ENCODE peak calls at places on chromosome 15, in seven cellular contexts. Z, C, N, Y, H, R and E are unnamed samples.

GRCh38 chr15:70248116-70249025 is 150.7 kb upstream of the TLE3 start:
- DNase-seq in Z (no peak), C (peak), R (no peak), Y (no peak), N (no peak), H (no peak), E (peak)

GRCh38 chr15:89122532-89123525 is 34.6 kb downstream of the ABHD2 start:
- DNase-seq in Z (no peak), N (no peak), Y (no peak), R (no peak), H (no peak), C (no peak), E (no peak)

GRCh38 chr15:60093273-60094067 is 89.4 kb downstream of the FOXB1 start:
- DNase-seq in H (no peak), C (no peak), Y (no peak), N (peak), Z (no peak), R (no peak), E (no peak)

GRCh38 chr15:48029656-48030055 is 91.1 kb upstream of the SLC24A5 start:
- DNase-seq in Y (no peak), R (no peak), H (no peak), C (no peak), Z (no peak), N (no peak), E (no peak)

GRCh38 chr15:31338318-31338878 is 11.8 kb downstream of the KLF13 start:
- DNase-seq in Z (no peak), N (no peak), H (no peak), R (no peak), Y (no peak), C (no peak), E (no peak)

GRCh38 chr15:80570553-80570952 is 124.6 kb upstream of the ABHD17C start:
- DNase-seq in Y (no peak), N (no peak), C (no peak), H (no peak), R (no peak), Z (no peak), E (no peak)

GRCh38 chr15:45732544-45733130 is 97.8 kb downstream of the SQOR start:
- DNase-seq in C (peak), H (no peak), N (no peak), Z (no peak), R (no peak), Y (no peak), E (peak)

GRCh38 chr15:45457215-45457614 is 65.3 kb downstream of the SLC30A4 start:
- DNase-seq in Y (no peak), C (no peak), R (no peak), N (no peak), H (no peak), Z (no peak), E (no peak)

GRCh38 chr15:72141171-72142084 is 23.2 kb downstream of the SENP8 start:
- DNase-seq in N (peak), C (no peak), Y (no peak), R (peak), Z (no peak), H (no peak), E (no peak)

GRCh38 chr15:70172124-70172523 is 74.4 kb upstream of the TLE3 start:
- DNase-seq in C (no peak), N (no peak), Z (no peak), Y (no peak), H (no peak), R (no peak), E (no peak)

GRCh38 chr15:76390571-76390970 is 54.0 kb downstream of the ISL2 start:
- DNase-seq in N (no peak), Y (no peak), Z (no peak), C (no peak), R (no peak), H (no peak), E (peak)

GRCh38 chr15:75646112-75646943 is 1.4 kb upstream of the SNX33 start:
- DNase-seq in R (no peak), Y (no peak), C (no peak), N (no peak), Z (no peak), H (no peak), E (no peak)

GRCh38 chr15:79863886-79864285 is 32.9 kb downstream of the MTHFS start:
- DNase-seq in Z (no peak), H (no peak), N (no peak), Y (no peak), C (no peak), R (no peak), E (no peak)

GRCh38 chr15:58169934-58170333 is 31.8 kb downstream of the AQP9 start:
- DNase-seq in Z (no peak), C (no peak), Y (no peak), R (no peak), N (no peak), H (no peak), E (no peak)
- TF ChIP-seq JUND in Z (no peak), C (no peak), Y (no peak), R (no peak), N (no peak), H (no peak), E (no peak)

DNA sequence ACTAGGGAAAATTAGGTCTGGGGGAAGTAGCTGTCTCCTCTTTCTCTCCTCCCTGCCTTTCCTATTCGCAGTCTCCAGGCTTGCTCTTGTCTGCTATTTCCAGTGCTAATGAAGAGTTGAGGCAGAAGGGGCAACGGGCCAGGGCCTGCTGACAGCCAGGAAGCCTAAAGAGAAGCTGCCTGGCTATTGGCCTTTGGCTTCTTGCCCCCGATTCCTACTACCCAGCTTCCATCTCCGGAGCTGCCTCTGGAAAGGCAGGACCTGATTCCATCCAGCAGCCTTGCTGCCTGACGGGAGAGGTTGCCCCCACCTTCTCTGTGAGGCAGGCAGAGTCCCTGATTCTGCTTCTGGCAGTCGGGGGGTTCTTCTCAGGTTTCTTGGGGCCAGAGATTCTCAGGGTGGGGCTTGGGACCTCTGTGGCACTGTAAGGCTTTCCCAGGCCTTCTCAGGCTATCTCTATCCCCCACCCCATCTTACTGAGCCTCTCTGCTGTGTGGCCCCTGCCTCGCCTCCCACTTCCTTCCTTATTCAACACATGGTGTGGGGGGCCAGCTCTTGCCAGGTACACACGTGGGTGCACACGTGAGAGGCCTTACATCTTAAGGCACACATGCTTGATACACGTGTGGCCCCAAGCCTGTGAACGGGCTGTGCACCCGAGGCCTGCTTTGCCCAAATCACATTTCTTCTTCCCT is 18.2 kb upstream of the JMJD7 start:
- DNase-seq in N (no peak), Z (no peak), C (no peak), Y (no peak), H (no peak), R (no peak), E (no peak)
- TF ChIP-seq JUND in N (no peak), Z (no peak), C (no peak), Y (no peak), H (no peak), R (no peak), E (no peak)

GRCh38 chr15:100671858-100672543 is 69.6 kb downstream of the ASB7 start:
- DNase-seq in N (peak), Z (no peak), H (peak), C (peak), R (no peak), Y (peak), E (peak)
- TF ChIP-seq JUND in N (no peak), Z (no peak), H (no peak), C (no peak), R (no peak), Y (no peak), E (no peak)

GRCh38 chr15:29854413-29854812 is 32.1 kb upstream of the TJP1 start:
- DNase-seq in Z (no peak), R (no peak), C (no peak), H (no peak), N (no peak), Y (no peak), E (no peak)
- TF ChIP-seq JUND in Z (no peak), R (no peak), C (no peak), H (no peak), N (no peak), Y (no peak), E (no peak)

GRCh38 chr15:37931868-37932267 is 2.6 kb upstream of the TMCO5A start:
- DNase-seq in Z (no peak), N (no peak), H (no peak), R (no peak), C (no peak), Y (no peak), E (no peak)

GRCh38 chr15:37921527-37922385 is 12.7 kb upstream of the TMCO5A start:
- DNase-seq in Z (no peak), R (no peak), N (no peak), Y (no peak), H (no peak), C (no peak), E (no peak)

GRCh38 chr15:37931321-37931720 is 3.1 kb upstream of the TMCO5A start:
- DNase-seq in Y (no peak), Z (no peak), R (no peak), C (no peak), H (no peak), N (no peak), E (no peak)

GRCh38 chr15:37926136-37926535 is 8.3 kb upstream of the TMCO5A start:
- DNase-seq in H (no peak), N (no peak), Z (no peak), R (no peak), C (no peak), Y (no peak), E (no peak)
- TF ChIP-seq JUND in H (no peak), N (no peak), Z (no peak), R (no peak), C (no peak), Y (no peak), E (no peak)

GRCh38 chr15:63258658-63259057 is 18.7 kb upstream of the APH1B start:
- DNase-seq in Z (no peak), H (no peak), R (no peak), N (no peak), Y (peak), C (no peak), E (no peak)

GRCh38 chr15:63254991-63255390 is 22.4 kb upstream of the APH1B start:
- DNase-seq in Z (no peak), H (no peak), N (no peak), C (no peak), Y (no peak), R (no peak), E (no peak)

GRCh38 chr15:63252292-63252691 is 25.1 kb upstream of the APH1B start:
- DNase-seq in C (no peak), R (no peak), Z (no peak), N (no peak), Y (no peak), H (no peak), E (no peak)

GRCh38 chr15:63255485-63255990 is 21.9 kb upstream of the APH1B start:
- DNase-seq in Y (no peak), Z (no peak), H (no peak), C (no peak), N (no peak), R (no peak), E (no peak)

GRCh38 chr15:63256433-63256884 is 20.9 kb upstream of the APH1B start:
- DNase-seq in N (peak), Y (peak), Z (no peak), R (no peak), C (no peak), H (no peak), E (no peak)
- TF ChIP-seq JUND in N (no peak), Y (peak), Z (peak), R (no peak), C (peak), H (peak), E (no peak)

DNA sequence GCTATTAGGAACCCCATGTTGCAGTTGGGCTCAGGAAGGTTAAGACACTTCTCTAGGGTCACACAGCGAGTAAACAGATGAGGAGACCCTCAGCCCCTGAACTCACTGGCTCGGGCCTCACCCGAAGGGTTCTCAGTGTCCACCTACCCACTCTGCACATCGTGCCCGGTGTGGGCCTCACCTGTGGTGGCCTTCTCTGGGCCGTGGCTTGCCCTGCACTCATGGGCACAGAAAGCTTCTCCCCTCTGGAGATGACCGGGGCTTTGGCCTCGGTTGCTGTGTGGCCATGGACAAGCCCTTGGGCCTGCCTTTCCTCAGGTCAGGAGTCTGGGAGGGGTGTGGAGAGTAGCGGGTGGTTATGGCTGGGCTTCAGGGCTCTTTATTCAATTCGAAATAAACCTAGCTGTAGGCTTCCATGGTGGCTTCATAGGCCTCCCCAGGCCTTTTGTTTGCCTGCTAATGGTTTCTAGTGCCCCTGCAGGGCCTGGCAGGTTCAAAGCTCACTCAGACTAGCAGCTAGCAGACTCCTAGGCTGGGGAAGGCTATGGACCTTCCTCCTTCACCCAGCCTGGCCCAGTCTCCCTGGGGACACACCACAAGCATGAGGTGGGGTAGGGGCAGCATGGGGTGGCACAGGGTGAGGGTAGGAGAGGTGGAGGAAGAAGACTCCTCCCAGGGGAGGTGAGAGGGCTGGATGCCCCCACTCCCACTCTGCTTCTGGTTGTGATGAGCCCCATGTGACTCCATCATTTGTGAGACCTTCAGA is 103.1 kb downstream of the LINGO1 start:
- DNase-seq in R (no peak), H (no peak), C (no peak), Y (no peak), N (peak), Z (no peak), E (no peak)
- TF ChIP-seq JUND in R (no peak), H (no peak), C (no peak), Y (no peak), N (no peak), Z (no peak), E (no peak)

GRCh38 chr15:85006201-85006600 is 24.5 kb downstream of the PDE8A start:
- DNase-seq in N (no peak), Y (no peak), Z (no peak), H (no peak), R (no peak), C (no peak), E (no peak)

GRCh38 chr15:85005319-85005718 is 23.7 kb downstream of the PDE8A start:
- DNase-seq in H (no peak), N (no peak), C (no peak), Z (no peak), R (no peak), Y (no peak), E (no peak)

GRCh38 chr15:85005744-85006143 is 24.1 kb downstream of the PDE8A start:
- DNase-seq in H (no peak), Z (no peak), R (no peak), C (no peak), Y (no peak), N (no peak), E (no peak)

GRCh38 chr15:85007741-85008140 is 26.1 kb downstream of the PDE8A start:
- DNase-seq in N (no peak), C (no peak), Y (no peak), H (no peak), Z (no peak), R (no peak), E (no peak)

DNA sequence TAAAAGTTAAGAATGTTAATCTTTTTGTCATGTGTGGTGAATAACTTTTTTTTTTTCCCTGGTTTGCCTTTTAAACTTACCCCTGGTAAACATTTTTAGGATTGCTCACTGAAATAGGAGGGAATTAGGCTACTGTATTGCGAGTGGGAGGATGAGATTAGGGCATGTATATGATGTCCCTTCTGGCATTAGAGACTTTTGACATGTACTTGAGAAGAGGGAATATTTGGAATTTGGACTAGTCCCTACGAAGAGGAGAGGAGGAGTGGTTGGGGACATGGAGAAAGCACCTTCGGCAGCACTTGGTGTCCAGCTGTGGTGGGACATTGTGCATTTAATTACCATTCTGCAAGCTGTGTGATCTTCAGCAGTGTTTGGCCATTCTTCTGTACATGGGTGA is 25.0 kb downstream of the PDE8A start:
- DNase-seq in N (no peak), H (no peak), R (no peak), Y (no peak), C (no peak), Z (no peak), E (no peak)
- TF ChIP-seq JUND in N (no peak), H (no peak), R (no peak), Y (no peak), C (no peak), Z (no peak), E (no peak)